ENCODE peak calls at places on chromosomes 7 and 10, in six cellular contexts. One of them, this sample, is unnamed.

GRCh38 chr10:102453502-102453901 is 2.2 kb upstream of the C10orf95 start:
- DNase-seq in A549: no peak
- DNase-seq in brain microvascular endothelial cell: no peak
- DNase-seq in mammary epithelial cell: no peak
- DNase-seq in left ventricle myocardium inferior: no peak
- DNase-seq in HFF-Myc: no peak
- DNase-seq in this sample: no peak

GRCh38 chr7:141709749-141710148 is 1.6 kb downstream of the WEE2 start:
- DNase-seq in HFF-Myc: no peak
- DNase-seq in left ventricle myocardium inferior: no peak
- DNase-seq in mammary epithelial cell: peak; percentile 19
- DNase-seq in brain microvascular endothelial cell: no peak
- DNase-seq in A549: no peak
- DNase-seq in this sample: no peak

GRCh38 chr7:77528368-77528767 is 8.7 kb upstream of the PTPN12 start:
- DNase-seq in mammary epithelial cell: peak; percentile 93
- DNase-seq in left ventricle myocardium inferior: no peak
- DNase-seq in brain microvascular endothelial cell: no peak
- DNase-seq in HFF-Myc: no peak
- DNase-seq in A549: no peak
- DNase-seq in this sample: no peak

GRCh38 chr10:34581871-34582532 is 233.1 kb downstream of the PARD3 start:
- DNase-seq in brain microvascular endothelial cell: no peak
- DNase-seq in mammary epithelial cell: peak; percentile 83
- DNase-seq in left ventricle myocardium inferior: no peak
- DNase-seq in A549: no peak
- DNase-seq in HFF-Myc: no peak
- DNase-seq in this sample: no peak

GRCh38 chr7:80273327-80273726 is 138.7 kb downstream of the GNAI1 start:
- DNase-seq in brain microvascular endothelial cell: no peak
- DNase-seq in left ventricle myocardium inferior: no peak
- DNase-seq in HFF-Myc: no peak
- DNase-seq in mammary epithelial cell: peak; percentile 61
- DNase-seq in A549: no peak
- DNase-seq in this sample: peak; percentile 44

GRCh38 chr10:30784521-30784895 is 155.0 kb upstream of the LYZL2 start:
- DNase-seq in left ventricle myocardium inferior: no peak
- DNase-seq in A549: no peak
- DNase-seq in HFF-Myc: no peak
- DNase-seq in brain microvascular endothelial cell: no peak
- DNase-seq in mammary epithelial cell: no peak
- DNase-seq in this sample: no peak

GRCh38 chr10:69232252-69232651 is 12.1 kb downstream of the HKDC1 start:
- DNase-seq in A549: peak; percentile 86
- DNase-seq in left ventricle myocardium inferior: no peak
- DNase-seq in brain microvascular endothelial cell: peak; percentile 73
- DNase-seq in mammary epithelial cell: peak; percentile 76
- DNase-seq in HFF-Myc: no peak
- DNase-seq in this sample: no peak

GRCh38 chr7:118846977-118847376 is 622.5 kb downstream of the ANKRD7 start:
- DNase-seq in left ventricle myocardium inferior: no peak
- DNase-seq in A549: no peak
- DNase-seq in HFF-Myc: no peak
- DNase-seq in brain microvascular endothelial cell: no peak
- DNase-seq in mammary epithelial cell: no peak
- DNase-seq in this sample: no peak

GRCh38 chr10:100607439-100607838 is 71.7 kb downstream of the HIF1AN start:
- DNase-seq in left ventricle myocardium inferior: no peak
- DNase-seq in A549: no peak
- DNase-seq in brain microvascular endothelial cell: no peak
- DNase-seq in mammary epithelial cell: no peak
- DNase-seq in HFF-Myc: no peak
- DNase-seq in this sample: no peak

GRCh38 chr7:149500910-149501309 is 3.3 kb upstream of the ZNF746 start:
- DNase-seq in mammary epithelial cell: no peak
- DNase-seq in HFF-Myc: no peak
- DNase-seq in left ventricle myocardium inferior: no peak
- DNase-seq in A549: no peak
- DNase-seq in brain microvascular endothelial cell: no peak
- DNase-seq in this sample: no peak

GRCh38 chr7:41005381-41005901 is 697.4 kb downstream of the INHBA start:
- DNase-seq in brain microvascular endothelial cell: peak; percentile 59
- DNase-seq in mammary epithelial cell: peak; percentile 88
- DNase-seq in HFF-Myc: peak; percentile 66
- DNase-seq in left ventricle myocardium inferior: no peak
- DNase-seq in A549: peak; percentile 35
- DNase-seq in this sample: no peak

GRCh38 chr7:79386688-79387422 is 66.6 kb downstream of the MAGI2 start:
- DNase-seq in mammary epithelial cell: no peak
- DNase-seq in HFF-Myc: peak; percentile 1
- DNase-seq in left ventricle myocardium inferior: no peak
- DNase-seq in A549: peak; percentile 72
- DNase-seq in brain microvascular endothelial cell: peak; percentile 73
- DNase-seq in this sample: no peak

GRCh38 chr10:60044221-60044620 is 137.9 kb upstream of the CCDC6 start:
- DNase-seq in A549: no peak
- DNase-seq in mammary epithelial cell: no peak
- DNase-seq in brain microvascular endothelial cell: peak; percentile 61
- DNase-seq in left ventricle myocardium inferior: no peak
- DNase-seq in HFF-Myc: no peak
- DNase-seq in this sample: no peak

GRCh38 chr10:60043561-60043960 is 137.2 kb upstream of the CCDC6 start:
- DNase-seq in left ventricle myocardium inferior: no peak
- DNase-seq in A549: no peak
- DNase-seq in HFF-Myc: no peak
- DNase-seq in brain microvascular endothelial cell: no peak
- DNase-seq in mammary epithelial cell: no peak
- DNase-seq in this sample: no peak

GRCh38 chr10:60042959-60043358 is 136.6 kb upstream of the CCDC6 start:
- DNase-seq in brain microvascular endothelial cell: no peak
- DNase-seq in HFF-Myc: no peak
- DNase-seq in left ventricle myocardium inferior: no peak
- DNase-seq in A549: no peak
- DNase-seq in mammary epithelial cell: no peak
- DNase-seq in this sample: no peak

GRCh38 chr10:60041489-60042133 is 135.3 kb upstream of the CCDC6 start:
- DNase-seq in A549: no peak
- DNase-seq in brain microvascular endothelial cell: no peak
- DNase-seq in HFF-Myc: no peak
- DNase-seq in left ventricle myocardium inferior: no peak
- DNase-seq in mammary epithelial cell: no peak
- DNase-seq in this sample: no peak

GRCh38 chr10:60042262-60042661 is 135.9 kb upstream of the CCDC6 start:
- DNase-seq in A549: no peak
- DNase-seq in brain microvascular endothelial cell: no peak
- DNase-seq in left ventricle myocardium inferior: no peak
- DNase-seq in HFF-Myc: no peak
- DNase-seq in mammary epithelial cell: no peak
- DNase-seq in this sample: no peak
- H3K4me3 ChIP-seq in A549: no peak overlapping the region
- H3K4me3 ChIP-seq in brain microvascular endothelial cell: no peak overlapping the region
- H3K4me3 ChIP-seq in left ventricle myocardium inferior: no peak overlapping the region
- H3K4me3 ChIP-seq in HFF-Myc: no peak overlapping the region
- H3K4me3 ChIP-seq in mammary epithelial cell: no peak overlapping the region
- H3K4me3 ChIP-seq in this sample: no peak overlapping the region

DNA sequence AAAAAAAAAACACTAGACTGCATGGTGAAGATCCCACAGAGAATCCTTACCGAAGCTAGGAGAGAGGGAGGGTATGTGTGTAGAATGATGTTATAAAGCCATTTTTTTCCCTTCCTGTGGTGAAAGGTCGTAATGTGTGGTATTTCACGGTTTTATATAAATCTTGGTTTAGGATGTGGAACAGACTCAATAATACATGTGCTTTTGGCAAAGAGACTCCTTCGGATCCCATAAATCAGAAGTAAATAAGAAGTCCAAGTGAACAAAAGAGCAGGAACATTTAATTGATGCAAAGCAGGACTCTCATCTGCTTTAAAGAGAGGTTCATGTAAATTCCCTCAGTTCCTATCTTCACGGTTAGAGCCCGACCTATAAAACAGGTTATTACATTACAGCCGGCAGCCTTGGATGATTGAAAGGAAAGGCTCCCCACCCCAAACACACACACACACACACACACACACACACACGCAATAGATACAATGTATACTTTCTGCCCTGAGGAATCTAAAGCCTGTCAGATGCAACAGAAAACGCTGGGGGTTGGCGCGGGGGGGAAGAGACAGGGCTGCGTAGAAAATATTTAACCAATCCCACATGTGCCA is 8.7 kb downstream of the DLX5 start:
- DNase-seq in mammary epithelial cell: no peak
- DNase-seq in HFF-Myc: no peak
- DNase-seq in left ventricle myocardium inferior: no peak
- DNase-seq in A549: no peak
- DNase-seq in brain microvascular endothelial cell: no peak
- DNase-seq in this sample: no peak
- H3K4me3 ChIP-seq in mammary epithelial cell: no peak overlapping the region
- H3K4me3 ChIP-seq in HFF-Myc: no peak overlapping the region
- H3K4me3 ChIP-seq in left ventricle myocardium inferior: no peak overlapping the region
- H3K4me3 ChIP-seq in A549: peak overlapping the region; percentile 33
- H3K4me3 ChIP-seq in brain microvascular endothelial cell: no peak overlapping the region
- H3K4me3 ChIP-seq in this sample: no peak overlapping the region

DNA sequence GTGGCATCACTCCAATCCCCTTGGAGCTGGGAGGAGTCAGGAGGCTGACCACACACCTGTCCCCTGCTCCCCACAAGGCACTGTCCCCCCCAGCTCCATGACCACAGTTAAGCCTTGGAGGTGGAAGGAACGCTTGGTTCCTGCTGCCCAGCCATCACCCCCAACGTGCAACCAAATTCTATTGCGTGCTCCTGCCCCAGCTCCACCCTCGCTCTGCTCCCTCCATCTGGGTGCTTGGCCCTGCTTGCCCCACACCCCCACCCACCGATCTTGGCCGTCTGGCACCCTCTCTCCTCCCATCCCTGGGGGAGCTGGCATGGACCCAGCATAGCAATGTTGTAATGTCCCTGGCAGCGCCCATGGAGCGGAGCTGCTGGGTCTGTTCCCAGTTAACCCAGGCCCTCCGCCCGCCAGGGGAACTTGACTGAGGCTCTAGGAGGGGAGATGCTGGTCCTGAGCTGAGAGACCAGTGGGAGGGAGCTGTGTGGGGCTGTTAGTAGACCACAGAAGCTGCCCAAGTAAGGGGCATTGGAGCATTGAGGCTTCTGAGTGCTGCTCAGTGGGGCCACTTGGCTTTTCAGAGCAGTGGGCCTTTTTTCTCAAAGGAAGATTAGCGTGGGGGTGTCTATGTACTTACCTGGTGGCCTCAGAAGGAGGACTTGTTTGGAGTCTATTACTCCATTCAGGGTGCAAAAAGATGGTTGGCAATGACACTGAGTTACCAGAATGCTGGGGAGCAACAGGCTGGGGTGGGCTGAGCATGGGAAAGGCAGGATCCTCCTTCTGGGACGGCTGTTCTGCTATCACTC is 1.1 kb downstream of the EPHB6 start:
- DNase-seq in HFF-Myc: no peak
- DNase-seq in mammary epithelial cell: no peak
- DNase-seq in brain microvascular endothelial cell: no peak
- DNase-seq in A549: no peak
- DNase-seq in left ventricle myocardium inferior: peak; percentile 56
- DNase-seq in this sample: no peak
- H3K4me3 ChIP-seq in HFF-Myc: no peak overlapping the region
- H3K4me3 ChIP-seq in mammary epithelial cell: no peak overlapping the region
- H3K4me3 ChIP-seq in brain microvascular endothelial cell: peak overlapping the region; percentile 73
- H3K4me3 ChIP-seq in A549: no peak overlapping the region
- H3K4me3 ChIP-seq in left ventricle myocardium inferior: peak overlapping the region; percentile 75
- H3K4me3 ChIP-seq in this sample: no peak overlapping the region

DNA sequence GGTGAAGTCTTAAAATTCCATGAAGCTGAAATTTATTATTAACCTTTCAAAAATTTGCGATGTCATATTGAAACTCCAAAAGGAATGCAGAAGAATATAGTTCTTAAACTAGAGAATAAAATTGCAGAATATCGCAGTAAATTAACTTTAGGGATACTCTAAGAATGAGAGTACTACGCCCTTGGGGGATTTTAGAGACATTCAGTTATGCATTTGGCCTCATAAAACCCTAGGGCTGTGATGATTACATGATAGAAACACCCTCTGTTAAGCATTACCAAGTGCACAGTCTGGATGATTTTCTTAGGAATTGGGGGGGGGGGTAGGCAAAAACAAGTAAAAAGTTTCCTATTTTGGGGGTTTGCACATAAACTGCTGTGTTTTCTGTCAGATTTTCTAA is 3.6 kb downstream of the WNT2 start:
- DNase-seq in brain microvascular endothelial cell: no peak
- DNase-seq in HFF-Myc: no peak
- DNase-seq in mammary epithelial cell: no peak
- DNase-seq in A549: no peak
- DNase-seq in left ventricle myocardium inferior: no peak
- DNase-seq in this sample: no peak
- H3K4me3 ChIP-seq in brain microvascular endothelial cell: no peak overlapping the region
- H3K4me3 ChIP-seq in HFF-Myc: no peak overlapping the region
- H3K4me3 ChIP-seq in mammary epithelial cell: no peak overlapping the region
- H3K4me3 ChIP-seq in A549: no peak overlapping the region
- H3K4me3 ChIP-seq in left ventricle myocardium inferior: no peak overlapping the region
- H3K4me3 ChIP-seq in this sample: no peak overlapping the region